ENCODE peak calls at places on chromosome 13, in nine cellular contexts. O is IMR-90, Z is bronchial epithelial cell, I is HFF-Myc, T is AG09309, M is choroid plexus epithelial cell, K is AG04450, J is pancreas, W is tibial nerve. G is an unnamed sample.

GRCh38 chr13:29067306-29067945 is 247.3 kb downstream of the MTUS2 start:
- DNase-seq in W (no peak), K (no peak), M (no peak), J (no peak), T (no peak), I (no peak), Z (no peak), O (no peak), G (no peak)

GRCh38 chr13:75633285-75633684 is 2.8 kb upstream of the LMO7 start:
- DNase-seq in K (peak), J (no peak), M (peak), T (peak), W (no peak), I (peak), Z (peak), O (peak), G (no peak)

GRCh38 chr13:30696278-30697176 is 38.8 kb upstream of the ALOX5AP start:
- DNase-seq in O (peak), W (no peak), Z (no peak), M (peak), T (no peak), I (no peak), K (no peak), J (peak), G (no peak)

GRCh38 chr13:77579971-77580370 is 44.5 kb downstream of the SCEL start:
- DNase-seq in Z (no peak), M (no peak), J (no peak), T (no peak), K (no peak), O (no peak), W (no peak), I (no peak), G (no peak)

GRCh38 chr13:32538621-32539246 is at the start of gene N4BP2L2:
- DNase-seq in J (peak), T (peak), I (peak), O (peak), K (peak), Z (peak), M (peak), W (peak), G (peak)

GRCh38 chr13:32811297-32811800 is 204.9 kb upstream of the KL start:
- DNase-seq in T (peak), O (no peak), M (peak), W (no peak), J (no peak), K (no peak), I (peak), Z (peak), G (no peak)

GRCh38 chr13:26819067-26819466 is 58.5 kb upstream of the GPR12 start:
- DNase-seq in K (no peak), J (no peak), I (no peak), M (no peak), O (no peak), W (no peak), Z (no peak), T (no peak), G (no peak)

GRCh38 chr13:67620665-67621064 is 390.5 kb upstream of the PCDH9 start:
- DNase-seq in I (no peak), Z (no peak), T (no peak), W (no peak), J (no peak), K (peak), M (peak), O (peak), G (peak)

GRCh38 chr13:74575729-74576125 is 441.5 kb upstream of the KLF12 start:
- DNase-seq in T (no peak), Z (no peak), M (peak), K (no peak), W (peak), O (peak), J (peak), I (no peak), G (no peak)

GRCh38 chr13:75357576-75358295 is 124.2 kb downstream of the TBC1D4 start:
- DNase-seq in J (no peak), M (peak), I (peak), Z (peak), O (peak), K (no peak), W (no peak), T (no peak), G (no peak)

GRCh38 chr13:110910013-110910890 is 4.6 kb downstream of the ANKRD10 start:
- DNase-seq in T (no peak), I (no peak), K (no peak), Z (no peak), O (no peak), W (no peak), M (no peak), J (peak), G (no peak)

GRCh38 chr13:110912651-110913051 is 2.2 kb downstream of the ANKRD10 start:
- DNase-seq in J (no peak), O (peak), M (peak), K (no peak), I (no peak), W (no peak), Z (peak), T (no peak), G (no peak)

GRCh38 chr13:110913322-110913721 is 1.5 kb downstream of the ANKRD10 start:
- DNase-seq in K (no peak), I (no peak), M (peak), T (no peak), J (no peak), Z (peak), O (peak), W (no peak), G (no peak)

GRCh38 chr13:110913911-110914292 is 967 bp downstream of the ANKRD10 start:
- DNase-seq in J (no peak), T (no peak), K (no peak), Z (peak), W (no peak), O (no peak), I (no peak), M (no peak), G (no peak)

DNA sequence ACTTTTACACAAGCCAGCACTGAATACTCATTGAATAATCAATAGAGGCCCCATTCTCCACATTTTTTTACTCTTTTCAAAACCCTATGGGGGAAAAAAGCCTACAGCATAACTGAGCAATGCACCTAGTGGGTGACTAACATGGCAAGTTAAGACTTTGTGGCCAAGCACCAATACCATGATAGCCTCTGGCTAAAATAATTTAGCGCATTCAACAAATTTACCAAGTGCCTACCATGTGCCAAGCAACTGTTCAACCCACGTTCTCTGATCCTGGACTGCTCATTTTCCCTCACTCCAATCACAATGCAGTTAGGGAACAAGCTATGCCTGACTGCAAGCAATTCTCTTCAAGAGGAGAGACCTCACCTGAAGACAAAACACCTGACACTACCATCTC is 3.0 kb downstream of the ANKRD10 start:
- DNase-seq in K (no peak), W (no peak), I (no peak), Z (peak), M (no peak), O (peak), J (no peak), T (no peak), G (no peak)
- H3K4me3 ChIP-seq in K (peak), W (no peak), I (peak), Z (no peak), M (no peak), O (no peak), J (no peak), T (no peak), G (peak)

DNA sequence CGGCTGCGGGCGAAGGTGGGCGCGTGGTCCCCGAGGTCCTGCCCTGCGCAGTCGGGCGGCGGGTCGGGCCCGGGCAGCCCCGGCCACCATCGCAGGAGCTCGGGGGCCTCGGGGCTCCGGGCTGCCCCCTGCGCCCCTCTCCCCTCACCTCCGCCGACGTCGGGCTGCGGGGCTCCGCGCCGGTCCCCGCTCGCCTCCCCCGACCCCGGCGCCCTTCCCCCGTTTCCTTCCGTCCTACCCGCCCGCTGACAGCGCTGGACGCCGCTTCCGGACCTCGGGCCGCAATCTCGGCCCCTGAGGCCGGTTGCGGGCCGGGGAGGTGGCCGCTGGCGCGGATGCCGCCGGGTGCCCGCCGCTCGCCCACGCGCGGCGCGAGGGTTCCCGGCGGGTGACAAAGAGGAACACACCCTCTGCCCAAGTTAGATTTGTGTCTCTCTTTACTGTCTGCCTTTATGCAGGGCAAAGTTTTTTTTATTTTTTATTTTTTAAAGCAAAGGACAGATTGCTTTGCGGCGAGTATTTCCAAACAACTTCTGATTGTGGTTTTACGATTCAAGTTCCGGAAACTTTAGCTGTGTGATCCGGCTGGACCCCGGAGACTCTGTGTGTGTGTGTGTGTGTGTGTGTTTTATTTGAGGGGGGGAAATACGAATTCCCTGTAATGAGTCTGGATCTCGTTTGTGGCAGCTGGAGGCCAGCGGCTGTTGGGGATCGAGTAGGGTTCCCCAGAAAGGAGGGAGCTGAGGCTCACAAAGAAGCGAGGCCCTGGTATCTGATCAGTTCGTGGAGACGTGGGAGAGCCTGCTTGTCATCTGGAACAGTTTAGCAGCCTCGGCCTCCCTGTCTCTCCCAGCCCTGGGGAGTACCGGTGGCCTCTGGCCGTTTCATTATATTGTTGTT is 957 bp downstream of the FARP1 start:
- DNase-seq in K (no peak), O (peak), T (peak), I (no peak), Z (no peak), J (peak), M (peak), W (peak), G (no peak)
- H3K4me3 ChIP-seq in K (peak), O (peak), T (peak), I (peak), Z (peak), J (peak), M (peak), W (peak), G (peak)

GRCh38 chr13:46101488-46102289 is 3.1 kb downstream of the CPB2 start:
- DNase-seq in W (no peak), J (no peak), T (no peak), K (no peak), M (no peak), O (no peak), Z (no peak), I (no peak), G (no peak)
- H3K4me3 ChIP-seq in W (no peak), J (no peak), T (no peak), K (no peak), M (no peak), O (no peak), Z (no peak), I (no peak), G (no peak)

DNA sequence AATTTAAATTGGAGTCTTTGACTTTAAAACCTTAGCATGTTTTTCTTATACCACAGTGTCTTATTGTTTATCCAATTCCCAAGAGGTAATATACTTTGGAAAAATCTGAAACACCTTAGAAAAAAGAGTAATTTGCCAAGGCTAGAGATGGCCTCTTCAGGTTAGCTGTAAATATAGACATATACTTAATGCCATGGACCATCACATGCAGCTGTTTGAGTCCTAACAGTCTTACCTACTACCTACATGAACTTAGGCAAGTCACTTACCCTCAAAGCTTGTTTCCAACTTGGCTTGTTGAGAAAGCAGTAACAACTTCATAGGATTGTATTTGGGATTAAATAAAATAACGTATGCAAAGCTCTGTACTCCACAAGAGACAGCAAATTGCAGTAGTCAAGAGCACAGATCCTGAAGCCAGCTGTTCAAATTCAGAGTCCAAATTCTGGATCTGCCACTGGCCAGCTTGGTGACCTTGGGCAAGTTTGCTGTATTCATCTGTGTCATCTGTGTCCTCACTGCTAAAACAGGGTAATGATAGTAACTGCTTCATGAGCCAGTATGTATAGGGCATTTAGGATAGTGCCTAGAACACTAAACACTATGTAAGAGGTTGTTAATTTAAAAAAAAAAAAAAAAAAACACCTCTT is 13.2 kb upstream of the SPART start:
- DNase-seq in O (no peak), W (no peak), M (no peak), I (no peak), Z (no peak), T (no peak), J (no peak), K (no peak), G (no peak)
- H3K4me3 ChIP-seq in O (no peak), W (no peak), M (no peak), I (no peak), Z (no peak), T (no peak), J (no peak), K (no peak), G (no peak)

GRCh38 chr13:111225810-111226546 is 94.5 kb upstream of the TEX29 start:
- DNase-seq in O (no peak), T (no peak), Z (no peak), K (no peak), I (no peak), M (no peak), W (no peak), J (no peak), G (no peak)
- H3K4me3 ChIP-seq in O (no peak), T (no peak), Z (no peak), K (no peak), I (no peak), M (no peak), W (no peak), J (no peak), G (no peak)